ENCODE peak calls at places on chromosomes 13 and 19, in five cellular contexts. A is stimulated activated CD8-positive, alpha-beta memory T cell treated with anti-CD3 and anti-CD28 coated beads, Interleukin-4, amount 100 ng/mL, for 4 hours; U is psoas muscle; M is NCI-H2081; S is NCI-H1417 treated with DMSO at 0.1 percent for 48 hours. H is an unnamed sample.

GRCh38 chr13:100872761-100873160 is 198.2 kb upstream of the TMTC4 start:
- DNase-seq in A (no peak), U (no peak), M (no peak), S (no peak), H (no peak)

GRCh38 chr19:41265376-41266153 is 1.4 kb downstream of the HNRNPUL1 start:
- DNase-seq in A (no peak), U (no peak), M (peak), S (no peak), H (no peak)

GRCh38 chr19:38142176-38143035 is 81.6 kb downstream of the DPF1 start:
- DNase-seq in A (peak), U (peak), M (peak), S (no peak), H (no peak)

GRCh38 chr19:8196271-8196908 is 12.8 kb upstream of the CERS4 start:
- DNase-seq in A (no peak), U (no peak), M (no peak), S (no peak), H (no peak)

GRCh38 chr13:25929816-25930215 is 122.0 kb downstream of the SHISA2 start:
- DNase-seq in A (no peak), U (no peak), M (no peak), S (no peak), H (no peak)

GRCh38 chr19:2345794-2346663 is 14.0 kb upstream of the TMPRSS9 start:
- DNase-seq in A (no peak), U (no peak), M (peak), S (no peak), H (no peak)

GRCh38 chr13:111943229-111943795 is 123.6 kb upstream of the SOX1 start:
- DNase-seq in A (no peak), U (no peak), M (no peak), S (no peak), H (no peak)

GRCh38 chr13:24267283-24267682 is 42.1 kb upstream of the C1QTNF9 start:
- DNase-seq in A (no peak), U (no peak), M (no peak), S (no peak), H (no peak)

GRCh38 chr19:9039728-9040127 is 29.5 kb upstream of the MUC16 start:
- DNase-seq in A (no peak), U (no peak), M (no peak), S (no peak), H (no peak)

GRCh38 chr13:67100723-67101122 is 129.4 kb downstream of the PCDH9 start:
- DNase-seq in A (no peak), U (no peak), M (no peak), S (no peak), H (no peak)

GRCh38 chr13:110913911-110914292 is 967 bp downstream of the ANKRD10 start:
- DNase-seq in A (no peak), U (no peak), M (no peak), S (no peak), H (no peak)

GRCh38 chr19:3656747-3657394 is 30.3 kb upstream of the CACTIN start:
- DNase-seq in A (no peak), U (no peak), M (no peak), S (no peak), H (no peak)

GRCh38 chr19:45947926-45948325 is 25.7 kb downstream of the NOVA2 start:
- DNase-seq in A (no peak), U (no peak), M (no peak), S (no peak), H (no peak)

GRCh38 chr13:74062933-74063332 is 71.3 kb downstream of the KLF12 start:
- DNase-seq in A (no peak), U (peak), M (no peak), S (no peak), H (no peak)

H was measured in esophagus squamous epithelium.